ENCODE peak calls at places on chromosomes 4 and X, in seven cellular contexts. Z is A549, Y is tibial nerve, V is fibroblast of lung, O is esophagus squamous epithelium, D is uterus, T is cardiac muscle cell. H is an unnamed sample.

GRCh38 chrX:115058276-115058675 is 40.9 kb upstream of the IL13RA2 start:
- DNase-seq in Z (no peak), Y (no peak), V (peak; percentile 88), O (no peak), D (peak; percentile 38), T (peak; percentile 93), H (no peak)

GRCh38 chr4:5993876-5994811 is 24.1 kb downstream of the C4orf50 start:
- DNase-seq in Z (no peak), Y (no peak), V (no peak), O (no peak), D (no peak), T (no peak), H (no peak)

GRCh38 chrX:3299626-3300025 is 46.8 kb downstream of the MXRA5 start:
- DNase-seq in Z (no peak), Y (no peak), V (peak; percentile 8), O (no peak), D (no peak), T (peak; percentile 16), H (no peak)

GRCh38 chrX:40189018-40189417 is 91.3 kb upstream of the BCOR start:
- DNase-seq in Z (no peak), Y (no peak), V (peak; percentile 55), O (no peak), D (no peak), T (peak; percentile 50), H (no peak)

GRCh38 chr4:21507439-21507838 is 441.1 kb downstream of the KCNIP4 start:
- DNase-seq in Z (no peak), Y (no peak), V (peak; percentile 6), O (no peak), D (no peak), T (peak; percentile 29), H (no peak)

GRCh38 chr4:80201326-80202151 is 4.2 kb downstream of the PRDM8 start:
- DNase-seq in Z (no peak), Y (no peak), V (peak; percentile 78), O (peak; percentile 20), D (peak; percentile 70), T (peak; percentile 45), H (no peak)

GRCh38 chrX:112067601-112068000 is 15.0 kb downstream of the TRPC5 start:
- DNase-seq in Z (no peak), Y (no peak), V (no peak), O (no peak), D (no peak), T (no peak), H (no peak)

GRCh38 chrX:11908371-11908770 is 150.3 kb downstream of the MSL3 start:
- DNase-seq in Z (peak; percentile 8), Y (no peak), V (peak; percentile 23), O (no peak), D (no peak), T (peak; percentile 50), H (no peak)

GRCh38 chr4:1239141-1239948 is 9.6 kb downstream of the CTBP1 start:
- DNase-seq in Z (no peak), Y (no peak), V (no peak), O (no peak), D (peak; percentile 12), T (no peak), H (peak; percentile 41)

GRCh38 chr4:5037553-5038551 is 13.4 kb upstream of the STK32B start:
- DNase-seq in Z (peak; percentile 47), Y (peak; percentile 75), V (peak; percentile 94), O (no peak), D (no peak), T (peak; percentile 91), H (no peak)

GRCh38 chr4:69800599-69800998 is 40.2 kb upstream of the SULT1B1 start:
- DNase-seq in Z (no peak), Y (no peak), V (peak; percentile 64), O (no peak), D (no peak), T (peak; percentile 47), H (no peak)

GRCh38 chr4:119559044-119559647 is 69.5 kb downstream of the PDE5A start:
- DNase-seq in Z (peak; percentile 4), Y (no peak), V (peak; percentile 58), O (no peak), D (no peak), T (peak; percentile 78), H (no peak)

GRCh38 chr4:5019274-5019673 is at the start of gene CYTL1:
- DNase-seq in Z (no peak), Y (no peak), V (peak; percentile 34), O (no peak), D (no peak), T (peak; percentile 21), H (no peak)

GRCh38 chr4:95409750-95410149 is 139.0 kb downstream of the UNC5C start:
- DNase-seq in Z (no peak), Y (no peak), V (no peak), O (no peak), D (no peak), T (no peak), H (no peak)

GRCh38 chrX:7385131-7385530 is 237.2 kb upstream of the PUDP start:
- DNase-seq in Z (no peak), Y (no peak), V (no peak), O (no peak), D (no peak), T (no peak), H (no peak)

GRCh38 chrX:110346681-110347080 is 12.0 kb upstream of the RTL9 start:
- DNase-seq in Z (no peak), Y (no peak), V (peak; percentile 7), O (no peak), D (no peak), T (peak; percentile 40), H (no peak)

GRCh38 chr4:183515411-183515810 is 10.6 kb downstream of the ING2 start:
- DNase-seq in Z (no peak), Y (no peak), V (peak; percentile 63), O (no peak), D (no peak), T (no peak), H (no peak)

GRCh38 chrX:53686151-53686885 is at the start of gene HUWE1:
- DNase-seq in Z (peak; percentile 63), Y (peak; percentile 58), V (peak; percentile 67), O (peak; percentile 7), D (peak; percentile 77), T (peak; percentile 76), H (peak; percentile 89)

GRCh38 chrX:153469811-153470410 is 465 bp downstream of the HAUS7 start:
- DNase-seq in Z (peak; percentile 47), Y (no peak), V (no peak), O (no peak), D (no peak), T (peak; percentile 23), H (peak; percentile 45)

GRCh38 chr4:77193511-77194236 is 36.7 kb downstream of the CCNG2 start:
- DNase-seq in Z (no peak), Y (peak; percentile 41), V (no peak), O (peak; percentile 21), D (no peak), T (no peak), H (peak; percentile 49)

GRCh38 chrX:75303795-75304194 is 29.9 kb downstream of the UPRT start:
- DNase-seq in Z (no peak), Y (no peak), V (peak; percentile 89), O (no peak), D (no peak), T (peak; percentile 76), H (no peak)

GRCh38 chr4:125994430-125994829 is 679.7 kb downstream of the FAT4 start:
- DNase-seq in Z (no peak), Y (no peak), V (no peak), O (no peak), D (no peak), T (no peak), H (no peak)

GRCh38 chr4:80197601-80198444 is 520 bp downstream of the PRDM8 start:
- DNase-seq in Z (no peak), Y (no peak), V (peak; percentile 39), O (no peak), D (no peak), T (peak; percentile 6), H (no peak)

DNA sequence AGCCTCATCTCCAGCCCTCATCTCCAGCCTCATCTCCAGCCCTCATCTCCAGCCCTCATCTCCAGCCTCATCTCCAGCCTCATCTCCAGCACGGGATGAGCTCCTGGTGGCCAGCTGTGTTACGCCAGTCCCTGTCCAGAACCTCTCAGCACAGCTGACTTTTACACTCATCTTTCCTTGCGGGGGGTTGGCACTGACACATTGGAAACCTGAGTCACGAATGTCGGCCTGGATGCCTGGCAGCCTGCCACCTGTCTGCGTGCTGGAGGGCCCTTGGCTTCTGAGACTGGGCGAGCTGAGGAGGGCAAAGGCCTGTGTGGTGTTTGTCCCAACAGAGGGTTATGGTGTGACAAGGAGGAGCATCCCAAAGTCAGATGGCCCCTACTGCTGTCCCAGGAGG is 66.1 kb upstream of the HGFAC start:
- DNase-seq in Z (no peak), Y (no peak), V (peak; percentile 75), O (no peak), D (no peak), T (peak; percentile 70), H (no peak)
- TF ChIP-seq CTCF in Z (no peak), Y (no peak), V (no peak), O (no peak), D (no peak), T (no peak), H (no peak)

DNA sequence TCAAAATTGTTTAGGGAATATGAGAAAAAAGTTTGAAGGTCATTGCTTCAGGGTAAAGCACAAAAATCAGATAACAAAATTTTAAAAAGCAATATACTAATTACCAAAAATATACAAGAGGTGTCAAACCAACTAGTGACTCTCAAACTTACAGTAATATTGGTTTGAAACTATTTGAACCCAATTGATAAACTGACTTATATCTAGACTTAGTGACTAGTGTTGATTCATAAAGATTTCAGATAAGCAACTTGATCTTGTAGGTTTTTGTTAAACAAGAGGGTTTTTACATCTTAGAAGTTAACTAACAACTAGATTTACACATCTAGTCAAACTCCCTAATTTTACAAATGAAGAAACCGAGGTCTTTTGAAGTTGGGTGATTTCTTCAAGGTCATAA is 7.7 kb downstream of the TAB3 start:
- DNase-seq in Z (no peak), Y (no peak), V (no peak), O (no peak), D (no peak), T (no peak), H (no peak)
- H3K4me3 ChIP-seq in Z (no peak overlapping the region), Y (no peak overlapping the region), V (no peak overlapping the region), O (no peak overlapping the region), D (no peak overlapping the region), T (no peak overlapping the region), H (no peak overlapping the region)

GRCh38 chr4:152235718-152236117 is 300.2 kb downstream of the FBXW7 start:
- DNase-seq in Z (no peak), Y (no peak), V (no peak), O (no peak), D (no peak), T (no peak), H (no peak)
- TF ChIP-seq CTCF in Z (no peak), Y (no peak), V (peak; percentile 6), O (no peak), D (no peak), T (no peak), H (no peak)

DNA sequence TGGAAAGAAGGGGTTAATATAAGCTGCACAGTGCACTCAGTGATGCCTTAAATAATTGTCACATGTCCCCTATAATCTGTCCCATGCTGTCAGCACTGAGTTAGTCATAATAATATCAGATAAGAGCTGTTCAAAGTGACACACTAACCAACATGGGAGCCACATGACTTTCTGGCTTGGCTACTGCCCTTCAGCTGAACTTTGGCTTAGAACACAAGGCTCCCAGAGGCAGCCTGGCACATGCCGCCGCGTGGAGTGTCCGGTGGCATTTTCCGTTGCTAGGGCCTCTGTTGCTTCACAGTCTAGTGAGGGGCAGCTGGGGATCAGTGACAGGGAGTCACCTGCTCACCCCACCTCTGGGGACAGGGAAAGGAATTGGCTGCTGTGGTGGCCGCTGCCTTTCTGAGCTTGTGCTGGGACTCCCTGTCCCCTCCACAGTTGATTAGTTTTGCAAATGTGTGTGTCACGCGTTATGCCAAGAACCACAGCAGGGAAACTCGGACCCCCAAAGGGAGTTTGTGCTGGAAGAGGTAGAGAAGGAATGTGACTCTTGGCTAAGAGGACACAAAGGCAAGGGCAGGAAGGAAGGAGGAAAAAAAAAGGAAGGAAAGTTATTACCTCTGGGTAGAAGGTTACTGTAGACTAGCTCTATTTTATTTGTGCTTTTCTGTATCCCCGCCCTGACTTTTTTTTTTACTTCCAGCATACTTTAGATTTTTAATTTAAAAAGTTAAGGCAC is 41.1 kb upstream of the PPARGC1A start:
- DNase-seq in Z (no peak), Y (peak; percentile 32), V (peak; percentile 32), O (no peak), D (peak; percentile 19), T (peak; percentile 56), H (peak; percentile 44)
- H3K4me3 ChIP-seq in Z (no peak overlapping the region), Y (no peak overlapping the region), V (no peak overlapping the region), O (no peak overlapping the region), D (no peak overlapping the region), T (no peak overlapping the region), H (no peak overlapping the region)

H was measured in dorsolateral prefrontal cortex.